ENCODE peak calls at places on chromosomes 1 and 21, in six cellular contexts. R is WTC11, U is H1, Z is K562, F is GM12878, P is HepG2. B is an unnamed sample.

GRCh38 chr1:56146449-56146848 is 432.9 kb downstream of the PLPP3 start:
- DNase-seq in R (no peak), U (no peak), Z (no peak), F (no peak), P (no peak), B (no peak)

GRCh38 chr1:39892611-39893595 is 8.8 kb downstream of the MYCL start:
- DNase-seq in R (peak), U (no peak), Z (peak), F (no peak), P (peak), B (peak)

GRCh38 chr1:207752456-207753132 is 740 bp downstream of the CD46 start:
- DNase-seq in R (peak), U (peak), Z (peak), F (no peak), P (peak), B (peak)

GRCh38 chr21:43989401-43989800 is 22.7 kb upstream of the TRAPPC10 start:
- DNase-seq in R (no peak), U (no peak), Z (no peak), F (no peak), P (no peak), B (no peak)

GRCh38 chr1:17586172-17586963 is 46.9 kb downstream of the ARHGEF10L start:
- DNase-seq in R (peak), U (no peak), Z (no peak), F (no peak), P (no peak), B (peak)

GRCh38 chr1:18883636-18884418 is 18.5 kb downstream of the ALDH4A1 start:
- DNase-seq in R (peak), U (peak), Z (peak), F (no peak), P (peak), B (peak)

GRCh38 chr1:52602328-52603300 is at the start of gene GPX7:
- DNase-seq in R (peak), U (peak), Z (no peak), F (no peak), P (no peak), B (peak)

GRCh38 chr21:39885119-39885848 is 18.0 kb downstream of the PCP4 start:
- DNase-seq in R (no peak), U (no peak), Z (no peak), F (no peak), P (no peak), B (no peak)

GRCh38 chr1:232884262-232884661 is 66.1 kb upstream of the NTPCR start:
- DNase-seq in R (no peak), U (no peak), Z (no peak), F (no peak), P (no peak), B (no peak)

GRCh38 chr1:107450899-107451664 is 310.2 kb downstream of the NTNG1 start:
- DNase-seq in R (no peak), U (no peak), Z (no peak), F (peak), P (no peak), B (no peak)

GRCh38 chr1:74847720-74848119 is 114.8 kb downstream of the TYW3 start:
- DNase-seq in R (no peak), U (no peak), Z (no peak), F (no peak), P (no peak), B (no peak)

GRCh38 chr1:202012544-202013478 is 2.4 kb downstream of the ELF3 start:
- DNase-seq in R (no peak), U (no peak), Z (no peak), F (no peak), P (no peak), B (no peak)

GRCh38 chr1:29459551-29459945 is 223.2 kb downstream of the PTPRU start:
- DNase-seq in R (no peak), U (no peak), Z (no peak), F (no peak), P (no peak), B (no peak)

GRCh38 chr21:36203603-36203889 is 46.9 kb downstream of the DOP1B start:
- DNase-seq in R (no peak), U (no peak), Z (peak), F (peak), P (peak), B (no peak)

DNA sequence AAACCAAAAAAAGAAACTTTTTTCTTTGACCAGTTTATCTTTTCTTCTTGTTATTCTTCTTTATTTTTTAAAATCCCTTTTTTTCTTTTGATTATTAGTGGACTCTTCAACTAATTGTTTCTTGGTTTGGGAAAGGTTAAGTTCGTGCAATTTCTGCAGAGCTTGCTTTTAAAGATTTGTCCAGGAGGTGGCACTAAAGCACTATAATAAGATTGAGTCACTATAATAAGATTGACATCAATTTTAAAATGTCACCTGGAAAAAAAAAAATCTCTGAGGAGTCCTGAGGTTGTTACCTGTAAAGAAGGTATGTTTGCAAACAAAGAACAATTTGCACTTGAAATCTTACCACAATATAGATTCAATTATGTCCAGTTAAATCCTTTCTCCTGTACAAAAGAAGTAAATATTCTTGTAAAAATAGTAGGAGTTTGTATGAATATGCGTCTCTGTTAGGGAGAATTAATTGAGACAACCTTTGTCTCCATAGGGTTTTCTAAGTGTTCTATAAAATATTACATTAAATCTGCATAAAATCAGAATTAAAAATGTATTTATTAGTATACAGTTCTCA is 166.7 kb downstream of the ADGRL4 start:
- DNase-seq in R (peak), U (peak), Z (peak), F (no peak), P (peak), B (peak)
- TF ChIP-seq CREB1 in R (no peak), U (no peak), Z (no peak), F (no peak), P (no peak), B (no peak)

DNA sequence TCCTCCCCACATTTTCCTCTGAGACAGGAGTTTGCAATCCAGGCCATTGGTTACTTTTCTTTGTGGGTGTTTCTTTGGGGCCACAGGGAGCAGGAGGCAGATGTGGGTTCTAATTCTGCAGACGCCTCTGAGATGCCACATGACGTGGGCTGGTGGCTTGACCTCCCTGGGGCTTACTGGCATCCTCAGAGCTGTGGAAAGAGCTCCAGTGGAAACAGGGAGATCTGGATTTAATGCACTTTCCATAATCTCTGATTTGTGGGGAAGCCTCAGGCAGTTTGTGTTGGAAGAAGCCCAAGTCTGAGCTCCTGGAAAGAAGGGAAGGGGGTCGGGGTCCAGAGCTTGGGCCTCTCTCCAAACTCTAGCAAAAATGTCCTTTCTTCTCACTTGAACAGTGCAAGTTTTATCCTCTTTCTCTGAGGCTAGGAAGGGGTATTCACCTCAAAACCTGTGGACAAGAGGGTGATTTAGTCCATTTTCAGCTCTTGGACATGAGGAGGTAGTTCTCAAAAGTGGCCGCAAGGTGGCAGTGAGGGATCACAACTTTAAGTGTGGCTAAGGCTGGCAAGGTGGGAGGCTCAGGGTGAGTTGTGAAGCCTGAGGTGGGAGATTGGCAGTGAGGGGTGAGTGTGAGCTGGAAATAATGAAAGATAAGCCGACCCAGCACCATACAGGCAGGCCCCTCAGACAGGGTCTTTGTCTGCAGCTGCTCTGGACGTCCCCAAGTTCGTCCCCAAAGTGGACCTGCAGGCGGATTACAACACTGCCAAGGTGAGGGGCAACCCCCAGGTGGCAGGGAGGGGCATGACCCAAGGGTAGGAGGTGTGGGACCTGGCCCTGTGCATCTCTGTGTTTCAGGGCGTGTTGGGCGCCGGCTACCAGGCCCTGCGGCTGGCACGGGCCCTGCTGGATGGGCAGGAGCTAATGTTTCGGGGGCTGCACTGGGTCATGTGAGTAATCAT is 9.2 kb downstream of the IKBKE start:
- DNase-seq in R (peak), U (peak), Z (peak), F (no peak), P (peak), B (peak)
- TF ChIP-seq CREB1 in R (no peak), U (no peak), Z (no peak), F (no peak), P (no peak), B (no peak)

GRCh38 chr1:58909162-58909560 is 125.3 kb upstream of the JUN start:
- DNase-seq in R (no peak), U (no peak), Z (no peak), F (no peak), P (no peak), B (no peak)
- TF ChIP-seq CREB1 in R (no peak), U (no peak), Z (no peak), F (no peak), P (no peak), B (no peak)

GRCh38 chr1:87450615-87451209 is 122.0 kb downstream of the LMO4 start:
- DNase-seq in R (peak), U (no peak), Z (peak), F (peak), P (peak), B (peak)
- TF ChIP-seq CREB1 in R (no peak), U (no peak), Z (no peak), F (no peak), P (no peak), B (no peak)

B was measured in GM23338.